ENCODE peak calls at places on chromosomes 7 and 10, in four cellular contexts. V is neuronal stem cell, O is H9, S is H1. L is an unnamed sample.

GRCh38 chr7:23394828-23395227 is 75.5 kb downstream of the IGF2BP3 start:
- DNase-seq in V (no peak), O (no peak), S (no peak), L (no peak)

GRCh38 chr10:76071638-76072317 is 640.4 kb downstream of the LRMDA start:
- DNase-seq in V (no peak), O (no peak), S (no peak), L (peak; percentile 22)

GRCh38 chr7:107396081-107396480 is 73.8 kb upstream of the GPR22 start:
- DNase-seq in V (no peak), O (no peak), S (no peak), L (no peak)

GRCh38 chr7:3039787-3040186 is 3.9 kb downstream of the CARD11 start:
- DNase-seq in V (no peak), O (no peak), S (no peak), L (no peak)

GRCh38 chr10:88897019-88897853 is 17.2 kb downstream of the STAMBPL1 start:
- DNase-seq in V (no peak), O (no peak), S (no peak), L (peak; percentile 28)

GRCh38 chr10:49187950-49188761 is at the start of gene TMEM273:
- DNase-seq in V (no peak), O (no peak), S (no peak), L (no peak)

GRCh38 chr7:136006208-136006607 is 29.0 kb upstream of the MTPN start:
- DNase-seq in V (no peak), O (no peak), S (no peak), L (no peak)

GRCh38 chr10:131014271-131014670 is 297.2 kb downstream of the TCERG1L start:
- DNase-seq in V (no peak), O (no peak), S (no peak), L (no peak)

GRCh38 chr7:31236868-31237267 is 103.7 kb downstream of the NEUROD6 start:
- DNase-seq in V (no peak), O (no peak), S (no peak), L (no peak)

GRCh38 chr10:133336131-133337078 is at the start of gene CALY:
- DNase-seq in V (peak; percentile 55), O (peak; percentile 78), S (peak; percentile 77), L (no peak)

GRCh38 chr7:26187380-26188290 is 12.9 kb downstream of the HNRNPA2B1 start:
- DNase-seq in V (no peak), O (peak; percentile 44), S (no peak), L (no peak)

GRCh38 chr7:12067156-12067831 is 143.8 kb upstream of the TMEM106B start:
- DNase-seq in V (peak; percentile 62), O (peak; percentile 76), S (peak; percentile 83), L (peak; percentile 72)

GRCh38 chr10:7696545-7696944 is 6.6 kb upstream of the ITIH2 start:
- DNase-seq in V (no peak), O (no peak), S (no peak), L (no peak)

GRCh38 chr7:100208911-100209408 is 10.8 kb upstream of the PVRIG start:
- DNase-seq in V (no peak), O (no peak), S (no peak), L (no peak)

GRCh38 chr10:125584954-125585353 is 98.0 kb downstream of the TEX36 start:
- DNase-seq in V (no peak), O (no peak), S (peak; percentile 26), L (no peak)

GRCh38 chr10:89207801-89208551 is 859 bp upstream of the CH25H start:
- DNase-seq in V (peak; percentile 30), O (peak; percentile 59), S (peak; percentile 74), L (no peak)

GRCh38 chr10:48594371-48594770 is 10.5 kb downstream of the ARHGAP22 start:
- DNase-seq in V (no peak), O (no peak), S (no peak), L (no peak)

GRCh38 chr7:157397751-157398691 is 61.2 kb downstream of the DNAJB6 start:
- DNase-seq in V (peak; percentile 27), O (peak; percentile 72), S (no peak), L (peak; percentile 51)

GRCh38 chr7:97871659-97872024 is 566 bp downstream of the ASNS start:
- DNase-seq in V (no peak), O (peak; percentile 39), S (no peak), L (no peak)

GRCh38 chr7:155430606-155431005 is 27.3 kb upstream of the EN2 start:
- DNase-seq in V (no peak), O (no peak), S (no peak), L (no peak)

GRCh38 chr7:23232966-23233365 is 13.6 kb upstream of the GPNMB start:
- DNase-seq in V (no peak), O (no peak), S (no peak), L (no peak)

GRCh38 chr10:50941629-50942028 is 56.2 kb upstream of the A1CF start:
- DNase-seq in V (no peak), O (no peak), S (no peak), L (no peak)

GRCh38 chr7:158051372-158051760 is 536.3 kb downstream of the PTPRN2 start:
- DNase-seq in V (no peak), O (no peak), S (no peak), L (no peak)

GRCh38 chr7:138116156-138116555 is 39.9 kb downstream of the AKR1D1 start:
- DNase-seq in V (no peak), O (no peak), S (no peak), L (peak; percentile 72)

GRCh38 chr7:131620673-131621609 is 64.5 kb upstream of the PODXL start:
- DNase-seq in V (no peak), O (peak; percentile 59), S (no peak), L (peak; percentile 68)

GRCh38 chr10:121594623-121595320 is 3.5 kb downstream of the FGFR2 start:
- DNase-seq in V (no peak), O (no peak), S (no peak), L (no peak)

GRCh38 chr7:140831724-140832123 is 93.0 kb downstream of the BRAF start:
- DNase-seq in V (no peak), O (no peak), S (no peak), L (no peak)

GRCh38 chr7:19062216-19062615 is 55.2 kb downstream of the TWIST1 start:
- DNase-seq in V (no peak), O (no peak), S (no peak), L (no peak)

GRCh38 chr7:129252133-129252532 is 27.3 kb downstream of the AHCYL2 start:
- DNase-seq in V (no peak), O (no peak), S (no peak), L (no peak)

GRCh38 chr7:88347098-88347497 is 40.4 kb upstream of the STEAP4 start:
- DNase-seq in V (no peak), O (no peak), S (no peak), L (no peak)

GRCh38 chr10:126140746-126141273 is 244.4 kb downstream of the FANK1 start:
- DNase-seq in V (no peak), O (no peak), S (no peak), L (no peak)

GRCh38 chr10:29141761-29142160 is 147.1 kb upstream of the LYZL1 start:
- DNase-seq in V (no peak), O (no peak), S (no peak), L (no peak)

GRCh38 chr7:67512481-67512880 is 515.8 kb downstream of the TYW1 start:
- DNase-seq in V (no peak), O (no peak), S (no peak), L (no peak)

GRCh38 chr7:27192546-27193334 is 7.2 kb downstream of the HOXA13 start:
- DNase-seq in V (no peak), O (peak; percentile 30), S (peak; percentile 68), L (no peak)

GRCh38 chr10:69403066-69403465 is 13.7 kb downstream of the TACR2 start:
- DNase-seq in V (no peak), O (no peak), S (no peak), L (no peak)

GRCh38 chr10:89651916-89652573 is 7.0 kb upstream of the PANK1 start:
- DNase-seq in V (no peak), O (no peak), S (no peak), L (no peak)

GRCh38 chr10:76036410-76036940 is 605.1 kb downstream of the LRMDA start:
- DNase-seq in V (no peak), O (peak; percentile 75), S (peak; percentile 91), L (peak; percentile 69)

GRCh38 chr10:107579970-107580369 is 415.5 kb upstream of the SORCS1 start:
- DNase-seq in V (no peak), O (no peak), S (no peak), L (no peak)

GRCh38 chr7:50359995-50360925 is 55.7 kb downstream of the IKZF1 start:
- DNase-seq in V (no peak), O (no peak), S (no peak), L (peak; percentile 24)

GRCh38 chr7:40234046-40234445 is 99.2 kb downstream of the SUGCT start:
- DNase-seq in V (no peak), O (no peak), S (no peak), L (no peak)
- H2BK12ac ChIP-seq in V (no peak overlapping the region), O (no peak overlapping the region), S (no peak overlapping the region), L (no peak overlapping the region)

GRCh38 chr10:3825862-3826351 is 40.9 kb upstream of the KLF6 start:
- DNase-seq in V (no peak), O (no peak), S (no peak), L (no peak)
- H2BK15ac ChIP-seq in V (peak overlapping the region; percentile 30), O (no peak overlapping the region), S (peak overlapping the region; percentile 61), L (no peak overlapping the region)

DNA sequence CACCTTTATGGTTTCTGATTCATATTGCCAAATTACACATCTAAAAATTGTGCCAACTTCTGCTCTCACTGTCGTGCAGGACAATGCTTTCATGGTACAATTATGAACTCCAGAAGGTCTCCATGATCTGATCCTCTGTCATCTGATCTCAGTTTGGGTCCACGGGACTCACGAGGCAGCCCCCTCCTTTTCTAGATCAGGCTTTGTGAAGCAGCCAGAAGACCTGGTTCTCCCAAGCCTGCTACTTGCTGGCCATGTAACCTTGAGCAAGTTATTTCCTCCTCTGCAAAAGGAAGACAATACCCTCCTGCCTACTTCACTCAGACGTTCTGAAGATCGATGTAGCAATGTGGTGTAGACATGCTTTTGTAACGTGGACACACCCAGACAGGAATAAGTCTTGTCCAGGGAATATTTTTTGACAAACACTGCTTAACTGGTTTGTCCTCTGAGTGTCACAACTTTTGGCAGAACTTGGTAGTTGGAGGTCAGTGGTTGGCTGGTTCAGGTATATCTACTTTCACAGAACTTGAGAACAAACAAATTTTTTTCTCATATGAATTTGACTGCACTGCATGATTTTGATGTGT is 19.6 kb downstream of the CALML3 start:
- DNase-seq in V (no peak), O (no peak), S (no peak), L (no peak)
- H2BK12ac ChIP-seq in V (no peak overlapping the region), O (no peak overlapping the region), S (no peak overlapping the region), L (peak overlapping the region; percentile 74)

GRCh38 chr7:142585425-142585824 is 163.8 kb upstream of the PRSS1 start:
- DNase-seq in V (no peak), O (no peak), S (no peak), L (no peak)

GRCh38 chr7:142581341-142581740 is 167.9 kb upstream of the PRSS1 start:
- DNase-seq in V (no peak), O (no peak), S (no peak), L (no peak)

GRCh38 chr7:142584765-142585164 is 164.5 kb upstream of the PRSS1 start:
- DNase-seq in V (no peak), O (no peak), S (no peak), L (peak; percentile 61)

GRCh38 chr7:142582351-142582750 is 166.9 kb upstream of the PRSS1 start:
- DNase-seq in V (no peak), O (no peak), S (no peak), L (no peak)

DNA sequence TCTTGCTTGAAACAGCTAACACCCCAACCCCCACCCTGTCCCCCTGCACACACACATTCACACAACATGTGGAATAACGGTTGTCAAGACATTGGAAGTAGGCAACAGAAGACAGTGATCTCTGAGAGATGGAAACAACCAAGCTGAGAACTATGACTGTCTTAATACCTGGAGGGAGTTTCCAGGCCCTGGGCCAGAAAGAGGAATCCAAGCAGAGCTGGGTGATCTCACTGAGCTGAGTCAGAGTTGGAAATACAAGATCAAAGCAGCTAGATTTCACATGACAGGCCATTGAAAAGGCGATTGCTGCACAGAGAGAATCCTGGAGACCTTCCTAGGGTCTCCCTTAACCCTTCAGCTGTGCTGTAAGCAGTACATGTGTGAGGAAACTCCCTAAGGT is 165.8 kb upstream of the PRSS1 start:
- DNase-seq in V (no peak), O (no peak), S (no peak), L (peak; percentile 90)
- H2BK15ac ChIP-seq in V (no peak overlapping the region), O (no peak overlapping the region), S (no peak overlapping the region), L (no peak overlapping the region)